ENCODE peak calls at places on chromosomes 11 and 22, in four cellular contexts. M, H, V and K are unnamed samples.

GRCh38 chr11:110463153-110463552 is 33.4 kb downstream of the FDX1 start:
- DNase-seq in M (peak; percentile 40), H (no peak), V (no peak), K (no peak)

GRCh38 chr11:65446446-65447277 is 24.1 kb downstream of the NEAT1 start:
- DNase-seq in M (no peak), H (no peak), V (no peak), K (no peak)

GRCh38 chr11:7422544-7423331 is 62.6 kb upstream of the OLFML1 start:
- DNase-seq in M (no peak), H (no peak), V (no peak), K (no peak)

GRCh38 chr11:77046060-77046501 is 11.9 kb downstream of the B3GNT6 start:
- DNase-seq in M (no peak), H (no peak), V (peak; percentile 69), K (no peak)

GRCh38 chr22:35072939-35073338 is 7.0 kb downstream of the ISX start:
- DNase-seq in M (no peak), H (no peak), V (no peak), K (no peak)

GRCh38 chr11:97364047-97364446 is 974.2 kb downstream of the JRKL start:
- DNase-seq in M (peak; percentile 22), H (no peak), V (no peak), K (no peak)

GRCh38 chr11:35902961-35903360 is 40.9 kb upstream of the LDLRAD3 start:
- DNase-seq in M (no peak), H (no peak), V (no peak), K (no peak)

GRCh38 chr22:17260950-17261349 is 41.7 kb upstream of the ADA2 start:
- DNase-seq in M (no peak), H (no peak), V (no peak), K (no peak)

GRCh38 chr11:66289548-66290331 is 797 bp upstream of the YIF1A start:
- DNase-seq in M (no peak), H (no peak), V (peak; percentile 96), K (peak; percentile 86)

GRCh38 chr22:39290248-39290720 is 29.1 kb downstream of the RPL3 start:
- DNase-seq in M (no peak), H (no peak), V (no peak), K (peak; percentile 95)

GRCh38 chr22:24588370-24588755 is 4.5 kb downstream of the LRRC75B start:
- DNase-seq in M (no peak), H (no peak), V (no peak), K (no peak)

GRCh38 chr11:81990659-81991443 is 742.8 kb downstream of the FAM181B start:
- DNase-seq in M (no peak), H (no peak), V (no peak), K (no peak)

GRCh38 chr22:19103881-19104821 is 18.1 kb downstream of the DGCR2 start:
- DNase-seq in M (no peak), H (no peak), V (no peak), K (peak; percentile 8)

GRCh38 chr11:95680169-95680929 is 109.2 kb downstream of the FAM76B start:
- DNase-seq in M (peak; percentile 73), H (no peak), V (no peak), K (no peak)

GRCh38 chr11:77409046-77409445 is 64.8 kb downstream of the PAK1 start:
- DNase-seq in M (no peak), H (no peak), V (no peak), K (no peak)

GRCh38 chr22:31135706-31136105 is 4.6 kb downstream of the PLA2G3 start:
- DNase-seq in M (no peak), H (no peak), V (no peak), K (no peak)

GRCh38 chr11:69166186-69167115 is 10.7 kb downstream of the SMIM38 start:
- DNase-seq in M (peak; percentile 52), H (no peak), V (peak; percentile 82), K (no peak)

GRCh38 chr22:44452531-44453420 is 45.3 kb downstream of the RTL6 start:
- DNase-seq in M (no peak), H (no peak), V (no peak), K (no peak)

GRCh38 chr11:32830796-32831195 is 1.1 kb downstream of the PRRG4 start:
- DNase-seq in M (no peak), H (no peak), V (no peak), K (no peak)

GRCh38 chr11:79488286-79488685 is 47.5 kb upstream of the TENM4 start:
- DNase-seq in M (no peak), H (no peak), V (no peak), K (no peak)

GRCh38 chr11:65254724-65255123 is 7.0 kb upstream of the POLA2 start:
- DNase-seq in M (no peak), H (no peak), V (no peak), K (no peak)

GRCh38 chr11:68303982-68304780 is 8.2 kb upstream of the LRP5 start:
- DNase-seq in M (no peak), H (no peak), V (no peak), K (no peak)

GRCh38 chr11:47247502-47247901 is 1.1 kb downstream of the ACP2 start:
- DNase-seq in M (no peak), H (no peak), V (no peak), K (no peak)

GRCh38 chr22:43289551-43289963 is 53.6 kb downstream of the SCUBE1 start:
- DNase-seq in M (no peak), H (no peak), V (no peak), K (no peak)

GRCh38 chr11:2211113-2211971 is 39.7 kb upstream of the TH start:
- DNase-seq in M (no peak), H (no peak), V (no peak), K (peak; percentile 50)

GRCh38 chr11:131464481-131464880 is 94.1 kb downstream of the NTM start:
- DNase-seq in M (no peak), H (no peak), V (no peak), K (no peak)

GRCh38 chr22:40979198-40979597 is 28.0 kb downstream of the RBX1 start:
- DNase-seq in M (no peak), H (no peak), V (no peak), K (no peak)

GRCh38 chr22:24827305-24827704 is 21.3 kb downstream of the SGSM1 start:
- DNase-seq in M (no peak), H (no peak), V (no peak), K (no peak)

GRCh38 chr11:15989685-15990084 is 366.7 kb downstream of the SOX6 start:
- DNase-seq in M (no peak), H (no peak), V (no peak), K (no peak)

GRCh38 chr11:21464601-21465193 is 728.2 kb upstream of the ANO5 start:
- DNase-seq in M (no peak), H (no peak), V (no peak), K (no peak)